ENCODE peak calls at places on chromosome X, in five cellular contexts. One of them, this sample, is unnamed.

GRCh38 chrX:15151267-15152196 is 118.4 kb downstream of the ASB9 start:
- DNase-seq in colonic mucosa: no peak
- DNase-seq in keratinocyte: no peak
- DNase-seq in ovary: no peak
- DNase-seq in B cell: no peak
- DNase-seq in this sample: no peak

GRCh38 chrX:85619962-85620361 is 240.5 kb upstream of the POF1B start:
- DNase-seq in keratinocyte: no peak
- DNase-seq in B cell: no peak
- DNase-seq in colonic mucosa: no peak
- DNase-seq in ovary: no peak
- DNase-seq in this sample: no peak

GRCh38 chrX:8036914-8037313 is 109.7 kb upstream of the PNPLA4 start:
- DNase-seq in colonic mucosa: no peak
- DNase-seq in keratinocyte: no peak
- DNase-seq in B cell: no peak
- DNase-seq in ovary: no peak
- DNase-seq in this sample: no peak

GRCh38 chrX:107731831-107732502 is 43.6 kb downstream of the TSC22D3 start:
- DNase-seq in B cell: no peak
- DNase-seq in colonic mucosa: peak
- DNase-seq in keratinocyte: no peak
- DNase-seq in ovary: peak
- DNase-seq in this sample: no peak

GRCh38 chrX:113391875-113392274 is 551.2 kb upstream of the AMOT start:
- DNase-seq in B cell: no peak
- DNase-seq in keratinocyte: no peak
- DNase-seq in ovary: no peak
- DNase-seq in colonic mucosa: no peak
- DNase-seq in this sample: no peak

GRCh38 chrX:43456906-43457305 is 199.2 kb upstream of the MAOA start:
- DNase-seq in colonic mucosa: no peak
- DNase-seq in keratinocyte: no peak
- DNase-seq in B cell: no peak
- DNase-seq in ovary: no peak
- DNase-seq in this sample: no peak

GRCh38 chrX:71606536-71607216 is 11.6 kb downstream of the CXCR3 start:
- DNase-seq in B cell: no peak
- DNase-seq in ovary: no peak
- DNase-seq in colonic mucosa: no peak
- DNase-seq in keratinocyte: no peak
- DNase-seq in this sample: no peak

GRCh38 chrX:82775426-82775825 is 732.7 kb upstream of the POU3F4 start:
- DNase-seq in colonic mucosa: no peak
- DNase-seq in B cell: no peak
- DNase-seq in ovary: no peak
- DNase-seq in keratinocyte: no peak
- DNase-seq in this sample: no peak

GRCh38 chrX:3299626-3300025 is 46.8 kb downstream of the MXRA5 start:
- DNase-seq in keratinocyte: no peak
- DNase-seq in colonic mucosa: no peak
- DNase-seq in B cell: no peak
- DNase-seq in ovary: no peak
- DNase-seq in this sample: no peak

GRCh38 chrX:96563663-96564062 is 121.0 kb upstream of the DIAPH2 start:
- DNase-seq in ovary: no peak
- DNase-seq in keratinocyte: no peak
- DNase-seq in colonic mucosa: no peak
- DNase-seq in B cell: no peak
- DNase-seq in this sample: no peak

GRCh38 chrX:24513416-24513815 is 48.3 kb downstream of the PDK3 start:
- DNase-seq in colonic mucosa: no peak
- DNase-seq in B cell: no peak
- DNase-seq in keratinocyte: no peak
- DNase-seq in ovary: no peak
- DNase-seq in this sample: peak

GRCh38 chrX:30626402-30626801 is 26.8 kb upstream of the GK start:
- DNase-seq in ovary: no peak
- DNase-seq in colonic mucosa: no peak
- DNase-seq in keratinocyte: no peak
- DNase-seq in B cell: no peak
- DNase-seq in this sample: no peak

GRCh38 chrX:45068555-45068954 is 132.1 kb downstream of the DIPK2B start:
- DNase-seq in colonic mucosa: no peak
- DNase-seq in keratinocyte: no peak
- DNase-seq in B cell: no peak
- DNase-seq in ovary: no peak
- DNase-seq in this sample: no peak

GRCh38 chrX:87517571-87518141 is at the start of gene KLHL4:
- DNase-seq in B cell: no peak
- DNase-seq in ovary: peak
- DNase-seq in keratinocyte: peak
- DNase-seq in colonic mucosa: no peak
- DNase-seq in this sample: no peak

GRCh38 chrX:100980608-100981497 is 11.3 kb downstream of the ARL13A start:
- DNase-seq in colonic mucosa: no peak
- DNase-seq in keratinocyte: no peak
- DNase-seq in B cell: no peak
- DNase-seq in ovary: no peak
- DNase-seq in this sample: no peak

GRCh38 chrX:40539214-40540142 is 41.3 kb upstream of the ATP6AP2 start:
- DNase-seq in keratinocyte: no peak
- DNase-seq in ovary: peak
- DNase-seq in B cell: peak
- DNase-seq in colonic mucosa: peak
- DNase-seq in this sample: peak

GRCh38 chrX:1673337-1673736 is 58.5 kb downstream of the ASMT start:
- DNase-seq in ovary: no peak
- DNase-seq in B cell: no peak
- DNase-seq in colonic mucosa: peak
- DNase-seq in keratinocyte: no peak
- DNase-seq in this sample: peak

GRCh38 chrX:74535633-74536141 is 78.7 kb downstream of the RLIM start:
- DNase-seq in colonic mucosa: peak
- DNase-seq in keratinocyte: no peak
- DNase-seq in ovary: peak
- DNase-seq in B cell: no peak
- DNase-seq in this sample: peak

GRCh38 chrX:138191998-138192397 is 519.5 kb downstream of the FGF13 start:
- DNase-seq in B cell: no peak
- DNase-seq in colonic mucosa: no peak
- DNase-seq in ovary: no peak
- DNase-seq in keratinocyte: no peak
- DNase-seq in this sample: peak

GRCh38 chrX:85569691-85570090 is 190.2 kb upstream of the POF1B start:
- DNase-seq in colonic mucosa: no peak
- DNase-seq in ovary: no peak
- DNase-seq in B cell: no peak
- DNase-seq in keratinocyte: no peak
- DNase-seq in this sample: no peak

GRCh38 chrX:104372547-104372946 is 117.8 kb upstream of the ESX1 start:
- DNase-seq in keratinocyte: no peak
- DNase-seq in ovary: no peak
- DNase-seq in colonic mucosa: no peak
- DNase-seq in B cell: no peak
- DNase-seq in this sample: no peak

GRCh38 chrX:11244641-11245040 is 48.6 kb upstream of the AMELX start:
- DNase-seq in B cell: no peak
- DNase-seq in colonic mucosa: no peak
- DNase-seq in keratinocyte: peak
- DNase-seq in ovary: no peak
- DNase-seq in this sample: no peak

GRCh38 chrX:72498782-72499181 is 73.9 kb downstream of the HDAC8 start:
- DNase-seq in keratinocyte: no peak
- DNase-seq in ovary: no peak
- DNase-seq in B cell: peak
- DNase-seq in colonic mucosa: no peak
- DNase-seq in this sample: no peak

GRCh38 chrX:9940397-9940796 is 26.8 kb upstream of the CLDN34 start:
- DNase-seq in keratinocyte: no peak
- DNase-seq in B cell: no peak
- DNase-seq in ovary: no peak
- DNase-seq in colonic mucosa: no peak
- DNase-seq in this sample: no peak

GRCh38 chrX:9681422-9681821 is 84.2 kb downstream of the GPR143 start:
- DNase-seq in colonic mucosa: no peak
- DNase-seq in B cell: no peak
- DNase-seq in ovary: no peak
- DNase-seq in keratinocyte: no peak
- DNase-seq in this sample: no peak

GRCh38 chrX:63012574-63012973 is 338.6 kb downstream of the SPIN4 start:
- DNase-seq in colonic mucosa: no peak
- DNase-seq in ovary: no peak
- DNase-seq in B cell: no peak
- DNase-seq in keratinocyte: no peak
- DNase-seq in this sample: no peak
- TF ChIP-seq CTCF in colonic mucosa: no peak
- TF ChIP-seq CTCF in ovary: no peak
- TF ChIP-seq CTCF in B cell: no peak
- TF ChIP-seq CTCF in keratinocyte: no peak
- TF ChIP-seq CTCF in this sample: no peak

GRCh38 chrX:47646636-47647035 is 3.7 kb downstream of the ELK1 start:
- DNase-seq in keratinocyte: no peak
- DNase-seq in ovary: no peak
- DNase-seq in colonic mucosa: no peak
- DNase-seq in B cell: no peak
- DNase-seq in this sample: no peak
- TF ChIP-seq CTCF in keratinocyte: no peak
- TF ChIP-seq CTCF in ovary: no peak
- TF ChIP-seq CTCF in colonic mucosa: no peak
- TF ChIP-seq CTCF in B cell: no peak
- TF ChIP-seq CTCF in this sample: no peak

DNA sequence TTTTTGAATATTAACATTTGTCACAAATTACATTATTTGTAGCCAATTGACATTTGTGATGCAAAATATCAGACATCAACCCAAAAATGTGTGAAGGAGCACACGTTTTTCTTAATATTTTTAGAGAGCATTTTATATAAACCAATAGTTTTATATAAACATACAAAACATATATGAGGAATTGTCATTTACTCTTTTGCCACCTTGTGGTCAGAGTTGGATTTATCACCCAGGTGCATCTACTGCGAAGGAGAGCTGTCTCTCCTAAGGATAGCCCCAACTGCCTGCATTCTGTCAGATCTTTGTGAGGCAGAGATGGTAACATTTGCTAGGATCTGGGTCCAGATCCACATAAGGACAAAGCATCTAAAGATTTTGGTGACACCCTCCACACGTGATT is 2.5 kb upstream of the USP27X start:
- DNase-seq in keratinocyte: no peak
- DNase-seq in ovary: no peak
- DNase-seq in colonic mucosa: peak
- DNase-seq in B cell: no peak
- DNase-seq in this sample: peak
- TF ChIP-seq CTCF in keratinocyte: peak
- TF ChIP-seq CTCF in ovary: no peak
- TF ChIP-seq CTCF in colonic mucosa: peak
- TF ChIP-seq CTCF in B cell: peak
- TF ChIP-seq CTCF in this sample: no peak

DNA sequence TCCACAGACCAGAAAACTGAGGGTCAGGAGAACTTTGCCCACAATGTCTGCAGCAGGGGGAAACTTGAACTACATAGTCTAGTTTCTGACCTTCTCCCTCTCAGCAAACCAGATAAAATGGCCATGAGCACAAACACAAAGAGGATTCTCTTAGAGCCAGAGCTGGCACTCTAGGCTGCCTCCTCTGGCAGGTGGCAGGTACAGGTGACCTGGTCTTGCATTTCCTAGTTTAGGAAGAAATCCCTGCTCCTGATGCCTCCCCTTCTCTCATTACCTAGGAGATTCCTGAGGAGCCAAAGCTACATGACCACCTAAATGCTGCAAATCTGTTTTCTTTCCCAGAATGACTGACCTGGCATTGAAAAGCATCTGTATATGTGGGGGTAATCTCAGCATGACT is 45.1 kb downstream of the ARHGEF9 start:
- DNase-seq in keratinocyte: no peak
- DNase-seq in colonic mucosa: no peak
- DNase-seq in ovary: no peak
- DNase-seq in B cell: no peak
- DNase-seq in this sample: no peak
- TF ChIP-seq CTCF in keratinocyte: no peak
- TF ChIP-seq CTCF in colonic mucosa: no peak
- TF ChIP-seq CTCF in ovary: no peak
- TF ChIP-seq CTCF in B cell: no peak
- TF ChIP-seq CTCF in this sample: peak

GRCh38 chrX:120517936-120518335 is 42.8 kb downstream of the CUL4B start:
- DNase-seq in ovary: no peak
- DNase-seq in colonic mucosa: no peak
- DNase-seq in keratinocyte: no peak
- DNase-seq in B cell: no peak
- DNase-seq in this sample: no peak

GRCh38 chrX:120512222-120512621 is 43.1 kb upstream of the LAMP2 start:
- DNase-seq in keratinocyte: no peak
- DNase-seq in B cell: no peak
- DNase-seq in colonic mucosa: no peak
- DNase-seq in ovary: no peak
- DNase-seq in this sample: no peak

GRCh38 chrX:120512627-120513026 is 43.5 kb upstream of the LAMP2 start:
- DNase-seq in colonic mucosa: peak
- DNase-seq in B cell: no peak
- DNase-seq in keratinocyte: no peak
- DNase-seq in ovary: no peak
- DNase-seq in this sample: no peak

GRCh38 chrX:120514236-120514635 is 45.1 kb upstream of the LAMP2 start:
- DNase-seq in keratinocyte: no peak
- DNase-seq in colonic mucosa: no peak
- DNase-seq in B cell: no peak
- DNase-seq in ovary: no peak
- DNase-seq in this sample: peak
- TF ChIP-seq CTCF in keratinocyte: peak
- TF ChIP-seq CTCF in colonic mucosa: peak
- TF ChIP-seq CTCF in B cell: no peak
- TF ChIP-seq CTCF in ovary: no peak
- TF ChIP-seq CTCF in this sample: peak

GRCh38 chrX:115147220-115147619 is 42.0 kb upstream of the RBMXL3 start:
- DNase-seq in colonic mucosa: no peak
- DNase-seq in ovary: no peak
- DNase-seq in B cell: no peak
- DNase-seq in keratinocyte: no peak
- DNase-seq in this sample: peak
- TF ChIP-seq CTCF in colonic mucosa: peak
- TF ChIP-seq CTCF in ovary: no peak
- TF ChIP-seq CTCF in B cell: peak
- TF ChIP-seq CTCF in keratinocyte: no peak
- TF ChIP-seq CTCF in this sample: no peak

GRCh38 chrX:114797494-114797893 is 213.6 kb downstream of the HTR2C start:
- DNase-seq in colonic mucosa: no peak
- DNase-seq in ovary: no peak
- DNase-seq in keratinocyte: no peak
- DNase-seq in B cell: no peak
- DNase-seq in this sample: no peak

GRCh38 chrX:114798902-114799301 is 215.0 kb downstream of the HTR2C start:
- DNase-seq in ovary: no peak
- DNase-seq in B cell: no peak
- DNase-seq in colonic mucosa: no peak
- DNase-seq in keratinocyte: no peak
- DNase-seq in this sample: no peak

GRCh38 chrX:114800719-114801118 is 216.7 kb downstream of the IL13RA2 start:
- DNase-seq in ovary: no peak
- DNase-seq in B cell: no peak
- DNase-seq in colonic mucosa: no peak
- DNase-seq in keratinocyte: no peak
- DNase-seq in this sample: no peak
- TF ChIP-seq CTCF in ovary: no peak
- TF ChIP-seq CTCF in B cell: no peak
- TF ChIP-seq CTCF in colonic mucosa: no peak
- TF ChIP-seq CTCF in keratinocyte: no peak
- TF ChIP-seq CTCF in this sample: no peak

This sample was measured in GM13976.